ENCODE peak calls at places on chromosomes 5 and 9, in nine cellular contexts. B is pancreas, A is tibial nerve, O is stomach, L is PC-9, Y is fibroblast of pulmonary artery, E is heart left ventricle, C is uterus, P is HCT116. R is an unnamed sample.

GRCh38 chr5:135535820-135536801 is at the start of gene NEUROG1:
- DNase-seq in O (no peak), P (no peak), C (no peak), L (no peak), A (no peak), E (no peak), B (no peak), Y (no peak), R (no peak)

GRCh38 chr5:178421699-178422399 is 168.3 kb downstream of the COL23A1 start:
- DNase-seq in A (no peak), E (no peak), B (no peak), Y (no peak), P (no peak), O (no peak), C (no peak), L (no peak), R (no peak)

GRCh38 chr5:131423056-131423455 is 159.2 kb downstream of the CDC42SE2 start:
- DNase-seq in Y (peak; percentile 66), C (no peak), O (no peak), A (no peak), E (no peak), L (no peak), P (no peak), B (no peak), R (peak; percentile 46)

GRCh38 chr9:86993830-86994229 is 46.5 kb upstream of the GAS1 start:
- DNase-seq in Y (no peak), L (no peak), O (no peak), C (no peak), E (no peak), B (no peak), A (no peak), P (no peak), R (no peak)

GRCh38 chr5:68396722-68397121 is 181.2 kb downstream of the PIK3R1 start:
- DNase-seq in E (no peak), O (peak; percentile 51), P (no peak), A (no peak), C (no peak), L (peak; percentile 91), Y (no peak), B (no peak), R (no peak)

GRCh38 chr9:134066546-134066922 is 1.3 kb downstream of the BRD3 start:
- DNase-seq in Y (peak; percentile 39), L (no peak), O (peak; percentile 25), A (no peak), B (no peak), C (no peak), E (no peak), P (no peak), R (peak; percentile 39)

GRCh38 chr9:87276327-87276841 is 221.3 kb upstream of the DAPK1 start:
- DNase-seq in B (no peak), C (no peak), P (no peak), Y (peak; percentile 81), L (no peak), O (no peak), E (no peak), A (no peak), R (peak; percentile 86)

GRCh38 chr9:76200730-76201129 is 193.5 kb downstream of the RFK start:
- DNase-seq in B (no peak), E (no peak), O (no peak), L (no peak), P (no peak), Y (no peak), A (no peak), C (no peak), R (no peak)

GRCh38 chr9:68727588-68728129 is 22.6 kb downstream of the PIP5K1B start:
- DNase-seq in B (no peak), C (no peak), O (no peak), P (no peak), E (no peak), L (no peak), A (no peak), Y (no peak), R (no peak)

GRCh38 chr9:86985132-86985531 is 37.8 kb upstream of the GAS1 start:
- DNase-seq in B (no peak), Y (no peak), C (no peak), P (no peak), L (no peak), E (no peak), O (no peak), A (no peak), R (no peak)

GRCh38 chr9:137416563-137417151 is 6.3 kb downstream of the EXD3 start:
- DNase-seq in C (no peak), O (no peak), A (no peak), E (no peak), P (no peak), B (peak; percentile 79), Y (no peak), L (no peak), R (no peak)

GRCh38 chr5:144209421-144209820 is 38.7 kb downstream of the KCTD16 start:
- DNase-seq in Y (no peak), L (no peak), O (no peak), C (no peak), P (no peak), B (no peak), A (no peak), E (no peak), R (no peak)

DNA sequence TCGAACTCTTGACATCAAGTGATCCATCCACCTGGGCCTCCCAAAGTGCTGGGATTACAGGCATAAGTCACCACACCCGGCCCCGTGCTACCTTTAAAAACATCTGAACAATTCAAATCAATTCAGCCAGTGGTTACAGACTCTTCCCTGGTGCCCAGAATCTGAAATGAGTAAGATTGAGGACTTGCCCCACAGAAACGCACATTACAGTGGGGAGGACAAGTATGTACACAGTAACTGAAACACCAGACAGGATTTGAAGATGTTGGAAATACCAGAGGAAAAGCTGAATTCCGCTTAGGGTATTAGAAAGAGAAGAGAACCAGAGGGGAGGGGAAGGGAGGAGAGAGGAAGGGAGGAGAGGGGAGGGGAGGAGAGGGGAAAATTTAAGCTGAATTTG is 17.8 kb downstream of the NIM1K start:
- DNase-seq in L (no peak), B (no peak), Y (no peak), E (no peak), A (no peak), P (no peak), O (no peak), C (no peak), R (no peak)
- H3K4me3 ChIP-seq in L (no peak overlapping the region), B (no peak overlapping the region), Y (no peak overlapping the region), E (no peak overlapping the region), A (no peak overlapping the region), P (no peak overlapping the region), O (no peak overlapping the region), C (no peak overlapping the region), R (no peak overlapping the region)

DNA sequence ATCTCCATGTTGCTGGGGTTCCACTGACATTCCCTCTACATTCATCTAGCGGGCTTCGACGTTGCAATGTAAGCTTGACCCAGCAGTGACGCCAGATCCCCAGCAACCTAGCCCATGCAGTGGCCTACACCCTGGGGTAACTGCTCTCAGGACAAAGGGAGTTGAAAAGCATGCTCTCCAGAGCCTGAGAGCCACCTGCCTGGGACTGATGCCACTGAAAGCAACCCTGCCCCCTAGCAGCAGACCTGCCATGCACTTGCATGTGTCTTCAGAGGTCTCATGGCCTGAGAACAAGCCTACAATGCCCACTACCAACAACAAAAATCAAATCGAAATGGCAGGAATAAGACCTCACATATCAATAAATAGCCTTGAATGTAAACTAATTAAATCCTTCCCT is 330.3 kb downstream of the TRIM36 start:
- DNase-seq in O (no peak), P (no peak), A (no peak), B (peak; percentile 10), L (no peak), Y (no peak), E (no peak), C (no peak), R (no peak)
- TF ChIP-seq CTCF in O (no peak), P (no peak), A (no peak), B (no peak), L (no peak), Y (no peak), E (no peak), C (no peak), R (no peak)

GRCh38 chr9:91560301-91560700 is 136.7 kb upstream of the NFIL3 start:
- DNase-seq in P (no peak), L (no peak), B (no peak), A (no peak), O (no peak), Y (peak; percentile 35), E (no peak), C (no peak), R (no peak)

GRCh38 chr9:91557352-91557751 is 133.7 kb upstream of the NFIL3 start:
- DNase-seq in L (no peak), E (no peak), P (no peak), C (no peak), A (no peak), B (no peak), O (no peak), Y (no peak), R (no peak)

GRCh38 chr9:91558879-91559278 is 135.2 kb upstream of the NFIL3 start:
- DNase-seq in A (no peak), O (no peak), E (no peak), L (no peak), B (no peak), Y (peak; percentile 35), P (no peak), C (no peak), R (peak; percentile 60)

GRCh38 chr9:91549177-91549576 is 125.5 kb upstream of the NFIL3 start:
- DNase-seq in P (no peak), B (no peak), L (no peak), A (no peak), Y (no peak), O (no peak), C (no peak), E (no peak), R (no peak)

DNA sequence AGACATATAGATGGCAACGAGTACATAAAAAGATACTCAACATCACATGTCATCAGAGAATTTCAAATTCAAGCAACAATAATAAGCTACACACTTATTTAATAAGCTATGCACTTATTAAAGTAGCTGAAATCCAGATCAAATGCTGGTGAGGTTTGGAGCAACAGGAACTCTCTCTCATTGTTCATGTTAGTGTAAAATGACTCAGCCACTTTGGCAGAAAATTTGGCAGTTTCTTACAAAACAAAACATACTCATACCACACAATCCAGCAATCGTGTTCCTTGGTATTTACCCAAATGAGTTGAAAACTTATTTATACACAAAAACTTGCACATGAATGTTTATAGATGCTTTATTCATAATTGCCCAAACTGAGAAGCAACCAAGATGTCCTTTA is 131.5 kb upstream of the NFIL3 start:
- DNase-seq in C (no peak), Y (peak; percentile 49), E (no peak), L (no peak), O (no peak), P (no peak), B (no peak), A (no peak), R (peak; percentile 64)
- H3K4me3 ChIP-seq in C (no peak overlapping the region), Y (no peak overlapping the region), E (no peak overlapping the region), L (no peak overlapping the region), O (no peak overlapping the region), P (no peak overlapping the region), B (no peak overlapping the region), A (no peak overlapping the region), R (no peak overlapping the region)

DNA sequence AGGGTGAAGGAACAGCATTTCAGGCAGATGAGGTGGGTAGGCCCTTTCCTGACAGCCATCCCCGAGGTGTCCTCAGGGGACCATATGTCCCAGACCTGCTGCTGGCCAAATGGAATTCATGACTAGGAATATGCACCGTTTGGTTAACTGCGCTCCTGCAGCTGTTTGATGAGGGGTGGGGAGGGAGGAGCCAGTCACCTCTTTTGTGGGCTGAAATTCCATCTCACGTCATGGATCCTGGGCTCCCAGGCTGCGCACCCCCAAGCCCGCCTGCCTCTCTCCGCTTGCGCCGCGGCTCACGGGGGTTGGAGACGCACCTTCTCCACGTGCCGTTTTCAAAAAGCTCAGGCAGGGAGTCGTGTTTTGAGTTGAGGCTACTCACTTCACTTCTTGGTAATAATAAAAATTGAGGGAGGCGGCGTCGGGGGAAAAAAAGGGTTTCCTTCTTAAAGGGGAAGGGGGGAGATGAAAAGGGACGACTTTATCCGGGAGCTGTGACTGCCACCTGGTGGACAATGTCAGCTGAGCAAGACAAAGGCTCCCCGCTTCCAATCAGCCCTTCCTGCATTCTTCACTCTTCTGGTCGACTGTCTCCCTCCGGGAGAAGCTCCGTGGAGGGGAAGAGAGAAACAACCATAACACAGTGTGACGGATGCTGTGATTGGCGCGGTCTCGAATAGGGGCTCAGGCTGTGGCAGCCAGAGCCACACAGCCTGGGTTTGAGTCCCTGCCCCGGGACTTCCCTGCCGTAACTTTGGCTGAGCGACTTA is 15.9 kb upstream of the C5orf47 start:
- DNase-seq in P (peak; percentile 64), C (peak; percentile 86), Y (peak; percentile 89), L (peak; percentile 54), A (peak; percentile 74), E (peak; percentile 80), B (peak; percentile 86), O (peak; percentile 86), R (peak; percentile 77)
- TF ChIP-seq CTCF in P (peak; percentile 85), C (peak; percentile 88), Y (peak; percentile 81), L (peak; percentile 90), A (peak; percentile 78), E (peak; percentile 86), B (peak; percentile 85), O (peak; percentile 94), R (peak; percentile 88)

R was measured in fibroblast of mammary gland.